ENCODE peak calls at places on chromosomes 13 and 19, in four cellular contexts. L, B, E and R are unnamed samples.

GRCh38 chr19:43755256-43755801 is 567 bp upstream of the SMG9 start:
- DNase-seq in L (peak), B (peak), E (peak), R (peak)

GRCh38 chr19:44303976-44304568 is 753 bp downstream of the ZNF235 start:
- DNase-seq in L (no peak), B (no peak), E (peak), R (no peak)

GRCh38 chr19:4866595-4867424 is 657 bp downstream of the PLIN3 start:
- DNase-seq in L (peak), B (no peak), E (peak), R (peak)

GRCh38 chr13:26614721-26615120 is 57.2 kb downstream of the WASF3 start:
- DNase-seq in L (no peak), B (no peak), E (no peak), R (no peak)

GRCh38 chr19:47750752-47751151 is 5.4 kb downstream of the NOP53 start:
- DNase-seq in L (no peak), B (no peak), E (no peak), R (no peak)

GRCh38 chr19:51686171-51686570 is 7.0 kb upstream of the SPACA6 start:
- DNase-seq in L (no peak), B (no peak), E (no peak), R (no peak)

GRCh38 chr19:30784850-30785459 is 412.8 kb downstream of the ZNF536 start:
- DNase-seq in L (peak), B (no peak), E (peak), R (peak)

GRCh38 chr13:98428256-98428966 is 148.5 kb downstream of the STK24 start:
- DNase-seq in L (no peak), B (no peak), E (no peak), R (no peak)

GRCh38 chr19:21569497-21569870 is 64.1 kb downstream of the ZNF429 start:
- DNase-seq in L (peak), B (peak), E (no peak), R (no peak)

GRCh38 chr13:66414196-66414800 is 815.8 kb downstream of the PCDH9 start:
- DNase-seq in L (peak), B (no peak), E (no peak), R (no peak)

GRCh38 chr19:4539697-4540581 is at the start of gene LRG1:
- DNase-seq in L (no peak), B (no peak), E (no peak), R (peak)

GRCh38 chr19:7076151-7076550 is 6.6 kb downstream of the ZNF557 start:
- DNase-seq in L (no peak), B (no peak), E (no peak), R (no peak)

GRCh38 chr13:47170971-47171370 is 274.1 kb upstream of the HTR2A start:
- DNase-seq in L (peak), B (no peak), E (no peak), R (no peak)

GRCh38 chr19:32812036-32812435 is 57.5 kb downstream of the SLC7A9 start:
- DNase-seq in L (no peak), B (no peak), E (no peak), R (no peak)

GRCh38 chr13:113628291-113629270 is 29.4 kb downstream of the ATP4B start:
- DNase-seq in L (no peak), B (no peak), E (no peak), R (no peak)

GRCh38 chr19:13396256-13397080 is 109.8 kb downstream of the CACNA1A start:
- DNase-seq in L (peak), B (no peak), E (peak), R (peak)